ENCODE peak calls at places on chromosome 5, in six cellular contexts. P, W, N, C, Z and M are unnamed samples.

GRCh38 chr5:67807116-67807888 is 408.3 kb upstream of the PIK3R1 start:
- DNase-seq in Z (no peak), W (no peak), C (no peak), P (no peak), N (no peak), M (no peak)

GRCh38 chr5:1312993-1313833 is 18.3 kb upstream of the TERT start:
- DNase-seq in P (no peak), N (no peak), C (no peak), W (no peak), Z (peak; percentile 98), M (peak; percentile 67)

GRCh38 chr5:78797945-78798731 is 149.6 kb upstream of the LHFPL2 start:
- DNase-seq in Z (no peak), W (no peak), N (no peak), C (no peak), P (no peak), M (no peak)

GRCh38 chr5:143896981-143897380 is 85.0 kb downstream of the HMHB1 start:
- DNase-seq in P (no peak), W (peak; percentile 43), N (no peak), Z (no peak), C (peak; percentile 49), M (no peak)

GRCh38 chr5:40233268-40233667 is 446.4 kb upstream of the PTGER4 start:
- DNase-seq in P (no peak), N (no peak), W (no peak), Z (no peak), C (peak; percentile 11), M (no peak)

GRCh38 chr5:35852084-35852734 is 4.5 kb upstream of the IL7R start:
- DNase-seq in C (peak; percentile 22), N (no peak), W (no peak), P (no peak), Z (peak; percentile 68), M (peak; percentile 17)

GRCh38 chr5:141211-141610 is 49.2 kb downstream of the PLEKHG4B start:
- DNase-seq in W (no peak), N (no peak), Z (no peak), C (no peak), P (no peak), M (no peak)

GRCh38 chr5:50709471-50709870 is 43.0 kb downstream of the PARP8 start:
- DNase-seq in C (no peak), P (no peak), W (no peak), N (no peak), Z (no peak), M (no peak)

GRCh38 chr5:95738834-95739233 is 7.7 kb downstream of the RHOBTB3 start:
- DNase-seq in P (no peak), W (no peak), N (no peak), C (no peak), Z (no peak), M (no peak)

GRCh38 chr5:58404734-58405133 is 55.2 kb downstream of the PLK2 start:
- DNase-seq in P (no peak), C (no peak), W (no peak), Z (no peak), N (no peak), M (no peak)

GRCh38 chr5:43172779-43173178 is 19.2 kb upstream of the NIM1K start:
- DNase-seq in N (no peak), W (no peak), Z (no peak), P (no peak), C (no peak), M (no peak)

GRCh38 chr5:135355182-135355581 is 43.8 kb downstream of the MACROH2A1 start:
- DNase-seq in W (no peak), Z (no peak), P (no peak), C (no peak), N (no peak), M (no peak)

GRCh38 chr5:137708062-137708461 is 27.8 kb downstream of the KLHL3 start:
- DNase-seq in Z (no peak), C (no peak), N (no peak), P (no peak), W (no peak), M (no peak)

GRCh38 chr5:137734962-137735530 is 843 bp downstream of the KLHL3 start:
- DNase-seq in Z (no peak), N (no peak), W (peak; percentile 44), P (peak; percentile 62), C (peak; percentile 31), M (no peak)

GRCh38 chr5:173295796-173296195 is 32.4 kb downstream of the STC2 start:
- DNase-seq in Z (no peak), N (no peak), W (no peak), P (no peak), C (no peak), M (no peak)

GRCh38 chr5:121962347-121962670 is 534 bp downstream of the SRFBP1 start:
- DNase-seq in C (no peak), P (no peak), W (no peak), N (no peak), Z (peak; percentile 60), M (no peak)

GRCh38 chr5:108729306-108729645 is 18.4 kb upstream of the FER start:
- DNase-seq in C (no peak), N (no peak), W (no peak), P (no peak), Z (no peak), M (no peak)

GRCh38 chr5:36177715-36178556 is 26.0 kb downstream of the SKP2 start:
- DNase-seq in C (peak; percentile 58), Z (peak; percentile 59), N (peak; percentile 7), W (peak; percentile 46), P (peak; percentile 14), M (peak; percentile 11)

GRCh38 chr5:116959843-116960242 is 385.2 kb upstream of the SEMA6A start:
- DNase-seq in N (no peak), W (no peak), C (no peak), P (no peak), Z (no peak), M (no peak)

GRCh38 chr5:85868070-85868469 is 749.7 kb upstream of the COX7C start:
- DNase-seq in N (no peak), C (peak; percentile 7), Z (no peak), P (no peak), W (no peak), M (no peak)

GRCh38 chr5:113205323-113205722 is 228.7 kb downstream of the DCP2 start:
- DNase-seq in C (no peak), Z (no peak), W (no peak), P (no peak), N (no peak), M (no peak)

GRCh38 chr5:72621576-72621975 is 114.4 kb upstream of the ZNF366 start:
- DNase-seq in C (no peak), W (no peak), Z (no peak), N (no peak), P (no peak), M (no peak)

GRCh38 chr5:80059354-80059980 is 24.3 kb downstream of the THBS4 start:
- DNase-seq in C (no peak), Z (no peak), P (no peak), N (no peak), W (no peak), M (no peak)

GRCh38 chr5:24642022-24642421 is 2.8 kb downstream of the CDH10 start:
- DNase-seq in P (peak; percentile 53), C (peak; percentile 75), Z (peak; percentile 33), W (peak; percentile 43), N (no peak), M (peak; percentile 15)

GRCh38 chr5:16726538-16726946 is 109.7 kb upstream of the RETREG1 start:
- DNase-seq in Z (peak; percentile 23), N (no peak), C (peak; percentile 78), W (no peak), P (no peak), M (no peak)

GRCh38 chr5:133245191-133246052 is 193.6 kb downstream of the HSPA4 start:
- DNase-seq in C (peak; percentile 94), Z (no peak), N (peak; percentile 93), W (peak; percentile 44), P (no peak), M (peak; percentile 97)

GRCh38 chr5:5665225-5666075 is 243.0 kb downstream of the ICE1 start:
- DNase-seq in C (peak; percentile 87), Z (no peak), N (peak; percentile 27), W (no peak), P (no peak), M (no peak)

DNA sequence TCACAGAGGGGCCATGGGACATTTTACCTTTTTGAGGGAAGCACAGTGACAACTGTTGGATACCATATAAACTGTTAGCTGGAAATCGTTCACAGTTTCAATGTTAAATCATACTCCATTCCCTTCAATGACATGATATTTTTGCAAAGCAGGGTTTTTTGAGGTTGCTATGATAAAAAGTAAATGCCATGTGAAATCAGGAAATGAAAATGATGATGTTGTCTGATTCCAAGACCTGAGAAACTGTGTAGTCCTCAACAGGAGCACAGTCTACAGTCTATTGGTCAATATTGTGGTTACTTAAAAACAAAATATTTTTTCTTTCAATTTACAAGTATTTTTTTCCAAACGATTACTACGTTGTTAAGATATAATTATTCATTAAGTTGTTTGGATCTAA is 24.0 kb upstream of the ADAM19 start:
- DNase-seq in W (no peak), N (no peak), C (no peak), P (no peak), Z (no peak), M (no peak)
- H3K4me1 ChIP-seq in W (no peaks in the 10 kb centered on the region), N (peaks cover 20% of the 10 kb centered on the region), C (peaks cover 43% of the 10 kb centered on the region), P (no peaks in the 10 kb centered on the region), Z (peaks cover 37% of the 10 kb centered on the region), M (peaks cover 28% of the 10 kb centered on the region)

GRCh38 chr5:14757853-14758252 is 93.3 kb downstream of the OTULIN start:
- DNase-seq in C (no peak), W (no peak), Z (no peak), P (no peak), N (no peak), M (no peak)
- H3K4me3 ChIP-seq in C (no peak overlapping the region), W (no peak overlapping the region), Z (no peak overlapping the region), P (no peak overlapping the region), N (no peak overlapping the region), M (no peak overlapping the region)

DNA sequence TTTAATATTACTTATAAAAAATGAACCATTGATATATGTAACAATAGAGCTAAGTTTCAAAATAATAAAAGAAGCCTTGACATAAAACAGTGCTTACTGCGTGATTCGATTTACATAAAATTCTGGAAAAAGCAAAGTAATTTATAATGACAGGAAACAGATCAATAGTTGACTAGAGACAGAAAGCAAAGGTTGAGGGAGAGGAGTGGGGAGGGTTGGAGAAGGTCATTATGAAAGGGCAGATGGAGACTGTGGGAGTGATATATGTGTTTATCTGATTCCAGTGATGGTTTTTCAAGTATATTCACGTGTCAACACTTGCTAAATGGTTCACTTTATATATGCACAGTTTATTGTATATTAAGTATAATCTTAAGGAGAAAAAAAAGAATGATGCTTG is 1885.7 kb upstream of the NUDT12 start:
- DNase-seq in Z (no peak), W (no peak), C (no peak), N (no peak), P (no peak), M (no peak)
- H3K9me2 ChIP-seq in Z (no peaks in the 10 kb centered on the region), W (no peaks in the 10 kb centered on the region), C (no peaks in the 10 kb centered on the region), N (no peaks in the 10 kb centered on the region), P (peaks cover 6% of the 10 kb centered on the region), M (no peaks in the 10 kb centered on the region)

GRCh38 chr5:100826133-100826532 is 76.9 kb downstream of the ST8SIA4 start:
- DNase-seq in N (no peak), W (no peak), Z (no peak), C (no peak), P (no peak), M (no peak)

GRCh38 chr5:100824635-100825034 is 78.4 kb downstream of the ST8SIA4 start:
- DNase-seq in Z (no peak), N (no peak), C (no peak), P (no peak), W (no peak), M (no peak)

GRCh38 chr5:100828756-100829342 is 74.2 kb downstream of the ST8SIA4 start:
- DNase-seq in N (no peak), W (no peak), Z (no peak), P (no peak), C (no peak), M (no peak)

GRCh38 chr5:100828071-100828689 is 74.9 kb downstream of the ST8SIA4 start:
- DNase-seq in W (no peak), P (no peak), Z (no peak), C (no peak), N (no peak), M (no peak)

GRCh38 chr5:100827481-100827889 is 75.6 kb downstream of the ST8SIA4 start:
- DNase-seq in N (no peak), Z (no peak), P (no peak), W (peak; percentile 60), C (peak; percentile 94), M (peak; percentile 18)
- H3K4me1 ChIP-seq in N (no peaks in the 10 kb centered on the region), Z (peaks cover 26% of the 10 kb centered on the region), P (peaks cover 21% of the 10 kb centered on the region), W (peaks cover 7% of the 10 kb centered on the region), C (peaks cover 35% of the 10 kb centered on the region), M (peaks cover 9% of the 10 kb centered on the region)